ENCODE peak calls at places on chromosomes 13 and 19, in six cellular contexts. O is activated B cell treated with CpG ODN at 0.5 μM for 24 hours, E is left cardiac atrium, S is AG10803, K is brain pericyte, M is Panc1. W is an unnamed sample.

GRCh38 chr13:49455016-49455398 is 10.9 kb downstream of the SETDB2 start:
- DNase-seq in O (no peak), E (no peak), S (no peak), K (no peak), M (no peak), W (no peak)

GRCh38 chr19:31315621-31316011 is 33.6 kb downstream of the TSHZ3 start:
- DNase-seq in O (no peak), E (no peak), S (no peak), K (no peak), M (no peak), W (no peak)

GRCh38 chr13:45441633-45442032 is 23.1 kb upstream of the COG3 start:
- DNase-seq in O (no peak), E (no peak), S (peak), K (no peak), M (no peak), W (no peak)

GRCh38 chr19:45786533-45786894 is 4.2 kb upstream of the DMPK start:
- DNase-seq in O (no peak), E (no peak), S (no peak), K (no peak), M (no peak), W (peak)

GRCh38 chr13:110636053-110636475 is 20.7 kb downstream of the NAXD start:
- DNase-seq in O (no peak), E (peak), S (no peak), K (no peak), M (no peak), W (no peak)

GRCh38 chr19:43976732-43977131 is 7.3 kb upstream of the ZNF155 start:
- DNase-seq in O (no peak), E (no peak), S (no peak), K (no peak), M (no peak), W (no peak)

GRCh38 chr19:57171551-57172081 is 4.3 kb upstream of the DUXA start:
- DNase-seq in O (peak), E (peak), S (peak), K (no peak), M (no peak), W (peak)

GRCh38 chr13:93098972-93099371 is 127.6 kb upstream of the GPC6 start:
- DNase-seq in O (no peak), E (no peak), S (no peak), K (no peak), M (no peak), W (no peak)

GRCh38 chr13:97125051-97125809 is 96.9 kb upstream of the MBNL2 start:
- DNase-seq in O (no peak), E (peak), S (peak), K (peak), M (no peak), W (peak)

GRCh38 chr19:39230096-39230764 is 14.6 kb downstream of the IFNL3 start:
- DNase-seq in O (no peak), E (no peak), S (no peak), K (no peak), M (no peak), W (no peak)

GRCh38 chr13:52646967-52647366 is 4.7 kb downstream of the HNRNPA1L2 start:
- DNase-seq in O (no peak), E (no peak), S (no peak), K (no peak), M (no peak), W (no peak)

GRCh38 chr19:40575326-40575725 is 1.3 kb upstream of the SHKBP1 start:
- DNase-seq in O (no peak), E (no peak), S (no peak), K (no peak), M (no peak), W (no peak)

GRCh38 chr19:15869109-15869555 is 28.7 kb downstream of the CYP4F2 start:
- DNase-seq in O (no peak), E (no peak), S (peak), K (no peak), M (peak), W (no peak)

GRCh38 chr13:34627499-34627898 is 314.6 kb upstream of the NBEA start:
- DNase-seq in O (no peak), E (no peak), S (no peak), K (no peak), M (no peak), W (peak)

GRCh38 chr19:39299404-39299803 is 3.2 kb downstream of the IFNL1 start:
- DNase-seq in O (no peak), E (no peak), S (no peak), K (no peak), M (no peak), W (no peak)

GRCh38 chr13:67943116-67943515 is 713.0 kb upstream of the PCDH9 start:
- DNase-seq in O (no peak), E (no peak), S (no peak), K (no peak), M (no peak), W (no peak)

GRCh38 chr19:48914181-48914580 is 14.1 kb downstream of the NUCB1 start:
- DNase-seq in O (no peak), E (no peak), S (no peak), K (no peak), M (no peak), W (no peak)

GRCh38 chr19:17719730-17720486 is 628 bp downstream of the MAP1S start:
- DNase-seq in O (no peak), E (no peak), S (no peak), K (no peak), M (no peak), W (peak)

GRCh38 chr19:17718988-17719711 is at the start of gene MAP1S:
- DNase-seq in O (peak), E (peak), S (peak), K (no peak), M (peak), W (peak)

GRCh38 chr13:66296328-66296727 is 933.8 kb downstream of the PCDH9 start:
- DNase-seq in O (no peak), E (no peak), S (no peak), K (no peak), M (no peak), W (no peak)

GRCh38 chr19:28519950-28520861 is 692.7 kb downstream of the UQCRFS1 start:
- DNase-seq in O (no peak), E (no peak), S (peak), K (no peak), M (no peak), W (peak)

GRCh38 chr13:33642374-33643065 is 175.4 kb upstream of the RFC3 start:
- DNase-seq in O (no peak), E (peak), S (peak), K (no peak), M (no peak), W (peak)

GRCh38 chr13:108769213-108770070 is 140.0 kb downstream of the MYO16 start:
- DNase-seq in O (no peak), E (no peak), S (no peak), K (no peak), M (no peak), W (no peak)

GRCh38 chr13:94481966-94482365 is 2.5 kb upstream of the DCT start:
- DNase-seq in O (no peak), E (peak), S (peak), K (no peak), M (no peak), W (no peak)

GRCh38 chr13:44317752-44318550 is 55.7 kb upstream of the SERP2 start:
- DNase-seq in O (no peak), E (no peak), S (peak), K (no peak), M (no peak), W (no peak)

GRCh38 chr19:14450168-14450874 is 17.2 kb downstream of the PKN1 start:
- DNase-seq in O (no peak), E (peak), S (no peak), K (no peak), M (no peak), W (peak)

GRCh38 chr13:42574011-42574410 is at the start of gene TNFSF11:
- DNase-seq in O (peak), E (no peak), S (no peak), K (no peak), M (no peak), W (peak)

GRCh38 chr13:33487575-33488243 is 202.2 kb upstream of the STARD13 start:
- DNase-seq in O (no peak), E (no peak), S (peak), K (no peak), M (no peak), W (peak)

GRCh38 chr19:15374796-15375440 is 4.7 kb downstream of the AKAP8 start:
- DNase-seq in O (no peak), E (peak), S (no peak), K (no peak), M (no peak), W (no peak)

W was measured in neural progenitor cell.